ENCODE peak calls at places on chromosomes 12 and 14, in nine cellular contexts. One of them, this sample, is unnamed.

GRCh38 chr14:50229646-50230045 is 1.7 kb downstream of the SOS2 start:
- DNase-seq in HepG2: no peak
- DNase-seq in tibial nerve: no peak
- DNase-seq in H1: no peak
- DNase-seq in suprapubic skin: no peak
- DNase-seq in transverse colon: no peak
- DNase-seq in sigmoid colon: no peak
- DNase-seq in A549: no peak
- DNase-seq in ovary: no peak
- DNase-seq in this sample: no peak

GRCh38 chr14:65015391-65015790 is 28.7 kb downstream of the FNTB start:
- DNase-seq in HepG2: no peak
- DNase-seq in sigmoid colon: no peak
- DNase-seq in suprapubic skin: no peak
- DNase-seq in tibial nerve: no peak
- DNase-seq in A549: no peak
- DNase-seq in transverse colon: no peak
- DNase-seq in H1: no peak
- DNase-seq in ovary: no peak
- DNase-seq in this sample: no peak

GRCh38 chr12:45130881-45131281 is 80.0 kb upstream of the DBX2 start:
- DNase-seq in H1: peak; percentile 74
- DNase-seq in transverse colon: peak; percentile 11
- DNase-seq in sigmoid colon: peak; percentile 52
- DNase-seq in A549: peak; percentile 71
- DNase-seq in tibial nerve: no peak
- DNase-seq in ovary: peak; percentile 54
- DNase-seq in suprapubic skin: no peak
- DNase-seq in HepG2: peak; percentile 28
- DNase-seq in this sample: no peak

GRCh38 chr12:119589087-119589486 is 4.5 kb upstream of the TMEM233 start:
- DNase-seq in sigmoid colon: no peak
- DNase-seq in suprapubic skin: no peak
- DNase-seq in transverse colon: no peak
- DNase-seq in ovary: no peak
- DNase-seq in tibial nerve: no peak
- DNase-seq in H1: no peak
- DNase-seq in A549: no peak
- DNase-seq in HepG2: no peak
- DNase-seq in this sample: no peak

GRCh38 chr12:11174022-11174421 is 3.0 kb downstream of the SMIM10L1 start:
- DNase-seq in sigmoid colon: no peak
- DNase-seq in ovary: no peak
- DNase-seq in HepG2: no peak
- DNase-seq in A549: no peak
- DNase-seq in H1: no peak
- DNase-seq in suprapubic skin: no peak
- DNase-seq in tibial nerve: no peak
- DNase-seq in transverse colon: no peak
- DNase-seq in this sample: no peak

GRCh38 chr12:111304642-111305071 is 64.2 kb downstream of the PHETA1 start:
- DNase-seq in ovary: no peak
- DNase-seq in transverse colon: no peak
- DNase-seq in A549: peak; percentile 69
- DNase-seq in H1: peak; percentile 92
- DNase-seq in suprapubic skin: no peak
- DNase-seq in sigmoid colon: no peak
- DNase-seq in tibial nerve: no peak
- DNase-seq in HepG2: no peak
- DNase-seq in this sample: no peak

GRCh38 chr14:29926701-29927595 is 699 bp downstream of the PRKD1 start:
- DNase-seq in ovary: peak; percentile 75
- DNase-seq in transverse colon: peak; percentile 45
- DNase-seq in A549: peak; percentile 59
- DNase-seq in HepG2: peak; percentile 54
- DNase-seq in tibial nerve: no peak
- DNase-seq in H1: peak; percentile 71
- DNase-seq in suprapubic skin: peak; percentile 69
- DNase-seq in sigmoid colon: peak; percentile 80
- DNase-seq in this sample: peak; percentile 67

GRCh38 chr12:44507471-44507870 is 368.6 kb downstream of the NELL2 start:
- DNase-seq in transverse colon: no peak
- DNase-seq in H1: no peak
- DNase-seq in suprapubic skin: no peak
- DNase-seq in ovary: no peak
- DNase-seq in tibial nerve: no peak
- DNase-seq in A549: no peak
- DNase-seq in HepG2: no peak
- DNase-seq in sigmoid colon: no peak
- DNase-seq in this sample: no peak

GRCh38 chr12:121632069-121632970 is 6.0 kb downstream of the ORAI1 start:
- DNase-seq in suprapubic skin: no peak
- DNase-seq in H1: no peak
- DNase-seq in A549: no peak
- DNase-seq in ovary: no peak
- DNase-seq in sigmoid colon: no peak
- DNase-seq in transverse colon: no peak
- DNase-seq in tibial nerve: no peak
- DNase-seq in HepG2: no peak
- DNase-seq in this sample: no peak

GRCh38 chr14:101499080-101499479 is 62.2 kb upstream of the DIO3 start:
- DNase-seq in A549: no peak
- DNase-seq in H1: no peak
- DNase-seq in transverse colon: no peak
- DNase-seq in sigmoid colon: peak; percentile 48
- DNase-seq in ovary: peak; percentile 74
- DNase-seq in tibial nerve: peak; percentile 8
- DNase-seq in suprapubic skin: no peak
- DNase-seq in HepG2: no peak
- DNase-seq in this sample: peak; percentile 9

GRCh38 chr12:66086001-66086400 is 44.5 kb downstream of the LLPH start:
- DNase-seq in HepG2: no peak
- DNase-seq in transverse colon: no peak
- DNase-seq in A549: no peak
- DNase-seq in ovary: no peak
- DNase-seq in sigmoid colon: no peak
- DNase-seq in suprapubic skin: no peak
- DNase-seq in H1: no peak
- DNase-seq in tibial nerve: no peak
- DNase-seq in this sample: no peak

GRCh38 chr14:75334191-75335051 is 55.8 kb downstream of the FOS start:
- DNase-seq in suprapubic skin: peak; percentile 79
- DNase-seq in H1: no peak
- DNase-seq in tibial nerve: no peak
- DNase-seq in ovary: no peak
- DNase-seq in sigmoid colon: peak; percentile 83
- DNase-seq in HepG2: no peak
- DNase-seq in transverse colon: peak; percentile 53
- DNase-seq in A549: no peak
- DNase-seq in this sample: peak; percentile 42

GRCh38 chr12:14773685-14774073 is 29.6 kb downstream of the WBP11 start:
- DNase-seq in A549: no peak
- DNase-seq in HepG2: no peak
- DNase-seq in ovary: peak; percentile 60
- DNase-seq in sigmoid colon: no peak
- DNase-seq in transverse colon: no peak
- DNase-seq in tibial nerve: no peak
- DNase-seq in H1: no peak
- DNase-seq in suprapubic skin: peak; percentile 72
- DNase-seq in this sample: no peak

GRCh38 chr14:77691259-77691658 is 16.6 kb downstream of the ALKBH1 start:
- DNase-seq in HepG2: no peak
- DNase-seq in A549: no peak
- DNase-seq in sigmoid colon: no peak
- DNase-seq in tibial nerve: no peak
- DNase-seq in ovary: no peak
- DNase-seq in suprapubic skin: no peak
- DNase-seq in H1: no peak
- DNase-seq in transverse colon: no peak
- DNase-seq in this sample: peak; percentile 46

GRCh38 chr12:130920711-130921381 is 32.9 kb upstream of the ADGRD1 start:
- DNase-seq in ovary: peak; percentile 75
- DNase-seq in HepG2: no peak
- DNase-seq in A549: peak; percentile 51
- DNase-seq in tibial nerve: peak; percentile 77
- DNase-seq in transverse colon: peak; percentile 39
- DNase-seq in sigmoid colon: peak; percentile 92
- DNase-seq in H1: no peak
- DNase-seq in suprapubic skin: peak; percentile 93
- DNase-seq in this sample: peak; percentile 33

GRCh38 chr14:60106341-60106740 is 14.6 kb downstream of the PCNX4 start:
- DNase-seq in ovary: no peak
- DNase-seq in tibial nerve: no peak
- DNase-seq in HepG2: no peak
- DNase-seq in H1: no peak
- DNase-seq in transverse colon: no peak
- DNase-seq in sigmoid colon: no peak
- DNase-seq in suprapubic skin: no peak
- DNase-seq in A549: no peak
- DNase-seq in this sample: no peak

GRCh38 chr12:18546399-18546798 is 191.4 kb downstream of the PLCZ1 start:
- DNase-seq in ovary: no peak
- DNase-seq in sigmoid colon: no peak
- DNase-seq in transverse colon: no peak
- DNase-seq in HepG2: peak; percentile 18
- DNase-seq in suprapubic skin: no peak
- DNase-seq in tibial nerve: no peak
- DNase-seq in A549: peak; percentile 7
- DNase-seq in H1: no peak
- DNase-seq in this sample: no peak

GRCh38 chr14:25042362-25043299 is 7.3 kb downstream of the STXBP6 start:
- DNase-seq in ovary: no peak
- DNase-seq in HepG2: peak; percentile 75
- DNase-seq in transverse colon: peak; percentile 52
- DNase-seq in A549: peak; percentile 64
- DNase-seq in suprapubic skin: no peak
- DNase-seq in sigmoid colon: no peak
- DNase-seq in tibial nerve: no peak
- DNase-seq in H1: no peak
- DNase-seq in this sample: no peak

GRCh38 chr12:130742112-130742511 is 26.0 kb upstream of the RIMBP2 start:
- DNase-seq in A549: no peak
- DNase-seq in transverse colon: no peak
- DNase-seq in ovary: no peak
- DNase-seq in suprapubic skin: no peak
- DNase-seq in HepG2: no peak
- DNase-seq in sigmoid colon: no peak
- DNase-seq in H1: no peak
- DNase-seq in tibial nerve: no peak
- DNase-seq in this sample: no peak

GRCh38 chr12:3236345-3237153 is 159.4 kb downstream of the TSPAN9 start:
- DNase-seq in HepG2: peak; percentile 29
- DNase-seq in H1: no peak
- DNase-seq in suprapubic skin: no peak
- DNase-seq in tibial nerve: no peak
- DNase-seq in transverse colon: peak; percentile 21
- DNase-seq in sigmoid colon: no peak
- DNase-seq in A549: peak; percentile 44
- DNase-seq in ovary: no peak
- DNase-seq in this sample: no peak
- TF ChIP-seq EP300 in HepG2: no peak
- TF ChIP-seq EP300 in H1: no peak
- TF ChIP-seq EP300 in suprapubic skin: no peak
- TF ChIP-seq EP300 in tibial nerve: no peak
- TF ChIP-seq EP300 in transverse colon: no peak
- TF ChIP-seq EP300 in sigmoid colon: no peak
- TF ChIP-seq EP300 in A549: no peak
- TF ChIP-seq EP300 in ovary: no peak
- TF ChIP-seq EP300 in this sample: no peak

DNA sequence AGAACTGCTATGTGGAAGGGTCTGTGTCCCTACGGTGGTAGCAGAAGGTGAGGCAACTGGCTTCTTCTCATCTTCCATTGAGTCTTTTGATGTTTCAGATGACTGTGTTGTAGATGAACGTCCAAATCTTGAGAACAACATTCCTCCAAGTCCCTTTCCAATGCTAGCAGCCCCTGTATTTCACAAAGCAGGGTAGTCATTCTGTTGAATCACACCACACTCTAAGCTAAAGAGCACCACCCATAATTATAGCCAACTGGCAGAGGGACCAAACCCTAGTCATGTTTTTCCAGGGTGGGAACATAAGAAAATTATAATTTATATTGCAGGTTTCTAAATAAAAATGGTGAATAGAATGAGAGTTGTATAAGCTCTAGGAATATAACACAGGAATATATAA is 98.7 kb downstream of the DDHD1 start:
- DNase-seq in HepG2: no peak
- DNase-seq in sigmoid colon: no peak
- DNase-seq in A549: no peak
- DNase-seq in tibial nerve: no peak
- DNase-seq in suprapubic skin: no peak
- DNase-seq in transverse colon: no peak
- DNase-seq in ovary: no peak
- DNase-seq in H1: no peak
- DNase-seq in this sample: no peak
- TF ChIP-seq EP300 in HepG2: no peak
- TF ChIP-seq EP300 in sigmoid colon: no peak
- TF ChIP-seq EP300 in A549: no peak
- TF ChIP-seq EP300 in tibial nerve: no peak
- TF ChIP-seq EP300 in suprapubic skin: no peak
- TF ChIP-seq EP300 in transverse colon: no peak
- TF ChIP-seq EP300 in ovary: no peak
- TF ChIP-seq EP300 in H1: no peak
- TF ChIP-seq EP300 in this sample: no peak

DNA sequence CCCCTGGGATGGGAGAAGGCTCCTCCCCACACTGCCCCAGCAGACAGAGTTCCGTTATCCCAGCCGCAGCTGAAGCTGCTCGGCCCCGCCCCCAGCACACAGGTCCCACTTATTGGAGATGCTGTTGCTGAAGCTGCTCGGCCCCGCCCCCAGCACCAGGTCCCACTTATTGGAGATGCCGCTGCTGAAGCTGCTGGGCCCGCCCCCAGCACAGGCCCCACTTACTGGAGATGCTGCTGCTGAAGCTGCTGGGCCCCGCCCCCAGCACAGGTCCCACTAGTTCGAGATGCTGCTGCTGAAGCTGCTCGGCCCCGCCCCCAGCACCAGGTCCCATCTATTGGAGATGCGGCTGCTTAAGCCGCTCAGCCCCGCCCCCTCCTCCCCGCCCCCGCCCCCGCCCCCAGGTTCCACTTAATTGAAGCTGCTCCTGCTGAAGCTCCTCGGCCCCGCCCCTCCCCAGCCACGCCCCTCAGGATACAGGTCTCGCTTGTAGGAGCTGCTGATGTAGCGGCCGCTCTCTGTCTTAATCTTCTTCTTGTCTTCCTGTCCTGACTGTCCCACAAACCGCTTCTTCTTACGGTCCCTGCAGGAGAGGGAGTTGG is 12.0 kb downstream of the CFAP73 start:
- DNase-seq in H1: peak; percentile 95
- DNase-seq in transverse colon: no peak
- DNase-seq in sigmoid colon: no peak
- DNase-seq in tibial nerve: no peak
- DNase-seq in A549: peak; percentile 85
- DNase-seq in suprapubic skin: no peak
- DNase-seq in HepG2: no peak
- DNase-seq in ovary: no peak
- DNase-seq in this sample: no peak
- TF ChIP-seq EP300 in H1: no peak
- TF ChIP-seq EP300 in transverse colon: no peak
- TF ChIP-seq EP300 in sigmoid colon: no peak
- TF ChIP-seq EP300 in tibial nerve: no peak
- TF ChIP-seq EP300 in A549: no peak
- TF ChIP-seq EP300 in suprapubic skin: no peak
- TF ChIP-seq EP300 in HepG2: no peak
- TF ChIP-seq EP300 in ovary: no peak
- TF ChIP-seq EP300 in this sample: no peak

GRCh38 chr12:105721051-105721825 is 390.7 kb downstream of the C12orf75 start:
- DNase-seq in A549: no peak
- DNase-seq in sigmoid colon: no peak
- DNase-seq in transverse colon: no peak
- DNase-seq in H1: no peak
- DNase-seq in suprapubic skin: no peak
- DNase-seq in HepG2: no peak
- DNase-seq in tibial nerve: no peak
- DNase-seq in ovary: no peak
- DNase-seq in this sample: no peak
- TF ChIP-seq EP300 in A549: no peak
- TF ChIP-seq EP300 in sigmoid colon: no peak
- TF ChIP-seq EP300 in transverse colon: no peak
- TF ChIP-seq EP300 in H1: no peak
- TF ChIP-seq EP300 in suprapubic skin: no peak
- TF ChIP-seq EP300 in HepG2: no peak
- TF ChIP-seq EP300 in tibial nerve: no peak
- TF ChIP-seq EP300 in ovary: no peak
- TF ChIP-seq EP300 in this sample: no peak